ENCODE peak calls at places on chromosomes 13 and 19, in seven cellular contexts. X is GM23248, C is endothelial cell of umbilical vein, N is K562, Q is fibroblast of lung, V is PC-3, U is IMR-90. I is an unnamed sample.

GRCh38 chr13:114151565-114152284 is 19.3 kb upstream of the RASA3 start:
- DNase-seq in X (peak), C (no peak), N (no peak), Q (peak), V (peak), U (no peak), I (no peak)

GRCh38 chr13:73060251-73061160 is 1.7 kb downstream of the KLF5 start:
- DNase-seq in X (peak), C (peak), N (peak), Q (peak), V (peak), U (peak), I (peak)

GRCh38 chr13:31038834-31039552 is 106.5 kb downstream of the TEX26 start:
- DNase-seq in X (peak), C (no peak), N (no peak), Q (peak), V (peak), U (peak), I (no peak)

GRCh38 chr19:35513231-35513974 is at the start of gene DMKN:
- DNase-seq in X (peak), C (no peak), N (peak), Q (peak), V (peak), U (peak), I (peak)

GRCh38 chr19:35040826-35041547 is 534 bp upstream of the HPN start:
- DNase-seq in X (no peak), C (peak), N (peak), Q (no peak), V (no peak), U (no peak), I (no peak)

GRCh38 chr13:30900952-30901749 is 4.9 kb upstream of the MEDAG start:
- DNase-seq in X (peak), C (no peak), N (no peak), Q (no peak), V (no peak), U (no peak), I (no peak)

GRCh38 chr13:42266464-42266863 is 5.5 kb upstream of the AKAP11 start:
- DNase-seq in X (peak), C (peak), N (no peak), Q (peak), V (peak), U (peak), I (peak)

GRCh38 chr13:52070929-52071523 is 46.5 kb downstream of the UTP14C start:
- DNase-seq in X (peak), C (peak), N (peak), Q (peak), V (no peak), U (peak), I (peak)

GRCh38 chr19:11152318-11153062 is 3.1 kb downstream of the SPC24 start:
- DNase-seq in X (peak), C (peak), N (no peak), Q (peak), V (peak), U (peak), I (peak)

GRCh38 chr19:34838753-34839431 is 65.9 kb upstream of the ZNF599 start:
- DNase-seq in X (peak), C (peak), N (no peak), Q (no peak), V (no peak), U (no peak), I (no peak)

GRCh38 chr13:111282997-111283396 is 37.4 kb upstream of the TEX29 start:
- DNase-seq in X (no peak), C (no peak), N (no peak), Q (no peak), V (no peak), U (no peak), I (no peak)

GRCh38 chr19:20247016-20247683 is 80.1 kb downstream of the ZNF486 start:
- DNase-seq in X (peak), C (no peak), N (no peak), Q (peak), V (peak), U (no peak), I (peak)

GRCh38 chr13:72113070-72113469 is 246.1 kb upstream of the DACH1 start:
- DNase-seq in X (no peak), C (no peak), N (no peak), Q (no peak), V (no peak), U (no peak), I (no peak)

GRCh38 chr19:50496189-50497029 is 14.6 kb downstream of the JOSD2 start:
- DNase-seq in X (no peak), C (no peak), N (no peak), Q (no peak), V (no peak), U (no peak), I (no peak)

GRCh38 chr13:90906554-90906953 is 440.9 kb upstream of the MIR17HG start:
- DNase-seq in X (no peak), C (no peak), N (no peak), Q (no peak), V (no peak), U (no peak), I (no peak)

GRCh38 chr19:50486823-50487515 is 10.3 kb upstream of the GARIN5A start:
- DNase-seq in X (peak), C (peak), N (peak), Q (peak), V (peak), U (peak), I (no peak)

GRCh38 chr19:4986471-4986888 is 17.6 kb downstream of the KDM4B start:
- DNase-seq in X (no peak), C (no peak), N (no peak), Q (no peak), V (no peak), U (no peak), I (no peak)

GRCh38 chr19:33303791-33304759 is 1.7 kb upstream of the CEBPA start:
- DNase-seq in X (peak), C (no peak), N (peak), Q (no peak), V (no peak), U (no peak), I (no peak)

GRCh38 chr13:71240906-71241305 is 626.1 kb downstream of the DACH1 start:
- DNase-seq in X (no peak), C (peak), N (no peak), Q (peak), V (peak), U (no peak), I (peak)

GRCh38 chr13:77329133-77330008 is 2.5 kb upstream of the MYCBP2 start:
- DNase-seq in X (peak), C (peak), N (peak), Q (peak), V (peak), U (peak), I (peak)

GRCh38 chr19:36265856-36266374 is 51.0 kb downstream of the ZNF146 start:
- DNase-seq in X (no peak), C (no peak), N (no peak), Q (no peak), V (no peak), U (no peak), I (no peak)

GRCh38 chr19:12937243-12938053 is 961 bp upstream of the CALR start:
- DNase-seq in X (peak), C (peak), N (no peak), Q (no peak), V (peak), U (no peak), I (no peak)

GRCh38 chr19:44712864-44713515 is 14.0 kb downstream of the CEACAM16 start:
- DNase-seq in X (peak), C (no peak), N (no peak), Q (no peak), V (no peak), U (no peak), I (no peak)
- H3K4me3 ChIP-seq in X (no peak), C (no peak), N (no peak), Q (no peak), V (no peak), U (no peak), I (no peak)

DNA sequence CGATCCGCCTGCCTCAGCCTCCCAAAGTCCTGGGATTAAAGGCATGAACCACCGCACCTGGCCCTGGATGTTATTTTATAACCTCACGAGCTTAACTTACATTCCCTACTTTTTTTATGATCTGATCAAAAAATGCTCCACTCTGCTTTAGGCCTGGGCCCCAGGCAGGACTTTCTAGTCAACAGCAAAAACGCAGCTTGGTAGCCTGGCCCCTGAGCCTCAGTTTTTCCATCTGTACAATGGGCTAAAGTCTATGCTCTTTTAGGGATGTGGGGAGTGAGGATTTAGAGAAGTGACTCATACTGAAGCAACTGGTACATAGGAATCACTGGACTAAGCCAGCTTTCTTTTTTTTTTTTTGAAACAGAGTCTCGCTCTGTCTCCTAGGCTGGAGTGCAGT is 11.9 kb upstream of the PIK3R2 start:
- DNase-seq in X (peak), C (no peak), N (no peak), Q (no peak), V (no peak), U (no peak), I (no peak)
- H3K9ac ChIP-seq in X (no peak), C (no peak), N (no peak), Q (no peak), V (no peak), U (no peak), I (no peak)

DNA sequence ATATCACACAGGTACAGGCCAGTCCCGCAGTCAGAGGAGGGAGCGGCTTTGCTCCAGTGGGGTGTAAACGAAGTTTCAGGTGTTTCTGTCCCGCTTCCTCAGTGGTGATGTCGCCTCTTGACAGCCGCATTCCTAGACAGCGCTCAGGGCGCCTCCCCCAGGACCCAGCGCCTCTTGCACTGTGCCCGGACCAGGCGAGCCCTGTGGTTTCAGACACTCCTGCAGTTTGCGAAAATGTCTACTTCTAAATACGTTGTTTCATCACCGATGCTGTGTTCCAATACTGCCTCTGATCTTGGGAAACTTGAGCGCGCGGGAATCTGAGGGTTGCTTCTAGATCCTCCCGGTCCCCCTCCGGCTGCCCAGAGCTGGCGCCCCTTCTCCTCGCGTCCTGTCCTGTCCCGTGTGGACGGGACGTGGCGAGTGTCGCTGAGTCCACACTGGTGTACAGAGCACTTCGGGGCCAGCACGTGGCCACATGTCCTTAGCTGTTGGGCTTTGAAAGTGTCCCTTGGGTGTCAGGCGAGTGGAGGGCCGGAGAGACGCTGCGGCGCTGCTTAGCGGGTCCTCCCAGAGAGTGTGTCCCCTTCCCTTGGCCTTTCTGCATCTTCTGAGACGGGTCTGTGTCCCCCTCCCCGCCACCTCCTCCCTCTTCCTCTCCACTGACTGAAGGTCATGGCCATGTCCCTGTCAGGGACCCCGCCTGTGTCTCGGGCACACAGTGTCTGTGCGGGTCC is 14.6 kb upstream of the RPS15 start:
- DNase-seq in X (no peak), C (no peak), N (no peak), Q (no peak), V (no peak), U (no peak), I (no peak)
- H3K4me3 ChIP-seq in X (no peak), C (no peak), N (no peak), Q (no peak), V (no peak), U (no peak), I (no peak)

DNA sequence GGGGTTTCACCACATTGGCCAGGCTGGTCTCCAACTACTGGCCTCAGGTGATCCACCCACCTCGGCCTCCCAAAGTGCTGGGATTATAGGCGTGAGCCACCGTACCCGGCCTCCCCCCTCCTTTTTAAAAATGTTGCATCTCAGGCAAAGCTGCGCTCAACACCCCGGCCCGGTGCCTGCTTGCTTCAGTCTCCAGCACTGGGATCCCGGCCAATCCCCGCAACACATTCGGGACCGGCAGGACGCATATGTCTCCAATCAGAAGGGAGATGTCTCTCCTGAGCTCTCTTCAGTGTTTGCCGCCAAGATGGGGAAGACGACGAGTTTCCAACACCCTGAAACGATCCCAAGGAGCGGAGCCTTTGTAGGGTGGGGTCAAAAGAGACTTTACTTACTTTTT is 16.1 kb downstream of the GNG7 start:
- DNase-seq in X (no peak), C (no peak), N (no peak), Q (no peak), V (no peak), U (no peak), I (no peak)
- H3K9ac ChIP-seq in X (no peak), C (no peak), N (no peak), Q (no peak), V (no peak), U (no peak), I (no peak)

GRCh38 chr19:1310853-1311180 is 25.1 kb downstream of the EFNA2 start:
- DNase-seq in X (no peak), C (no peak), N (no peak), Q (no peak), V (no peak), U (no peak), I (no peak)
- H3K4me3 ChIP-seq in X (no peak), C (no peak), N (no peak), Q (no peak), V (no peak), U (no peak), I (no peak)

DNA sequence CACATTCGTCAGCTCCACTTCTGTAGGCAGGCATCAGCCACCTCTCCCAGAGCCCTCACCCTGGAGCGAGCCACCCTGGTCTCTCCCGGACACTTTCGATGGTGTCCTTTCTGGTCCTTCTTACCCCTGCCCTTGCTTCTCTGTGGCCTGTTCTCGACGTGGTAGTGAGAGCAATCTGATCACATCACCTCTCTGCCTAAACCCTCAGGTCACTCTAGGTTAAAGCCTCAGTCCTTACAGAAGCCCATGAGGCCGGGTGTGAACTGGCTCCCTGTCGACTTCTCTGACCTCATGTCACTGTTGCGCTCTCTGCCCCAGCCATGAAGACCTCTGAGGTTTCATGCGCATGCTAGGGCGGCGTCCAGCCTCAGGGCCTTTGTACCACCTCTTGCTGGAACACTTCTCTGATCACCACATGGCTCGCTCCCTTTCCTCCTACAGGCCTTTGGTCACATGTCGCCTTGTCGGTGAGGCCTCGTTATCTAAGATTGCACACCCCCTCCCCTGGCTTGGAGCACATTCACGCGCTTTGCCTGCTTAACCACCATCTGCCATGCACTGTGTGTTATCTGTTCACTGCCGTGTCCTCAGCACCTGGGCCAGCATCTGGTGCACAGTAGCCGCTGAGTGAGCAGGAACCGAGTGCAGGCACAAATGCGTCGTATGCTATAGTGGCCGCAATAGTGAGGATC is 101.5 kb downstream of the DPF1 start:
- DNase-seq in X (no peak), C (no peak), N (peak), Q (no peak), V (no peak), U (no peak), I (no peak)
- H3K9ac ChIP-seq in X (no peak), C (no peak), N (peak), Q (no peak), V (no peak), U (no peak), I (no peak)

GRCh38 chr19:6014551-6015135 is 36.7 kb upstream of the RANBP3 start:
- DNase-seq in X (no peak), C (no peak), N (no peak), Q (no peak), V (no peak), U (no peak), I (no peak)

GRCh38 chr19:6017576-6017975 is 39.6 kb upstream of the RANBP3 start:
- DNase-seq in X (no peak), C (no peak), N (no peak), Q (no peak), V (no peak), U (no peak), I (no peak)

GRCh38 chr19:6018786-6019185 is 40.8 kb upstream of the RANBP3 start:
- DNase-seq in X (no peak), C (no peak), N (peak), Q (no peak), V (no peak), U (no peak), I (no peak)

GRCh38 chr19:6012416-6013170 is 34.7 kb upstream of the RANBP3 start:
- DNase-seq in X (no peak), C (no peak), N (no peak), Q (no peak), V (no peak), U (no peak), I (no peak)

GRCh38 chr19:6015841-6016545 is 38.1 kb upstream of the RANBP3 start:
- DNase-seq in X (no peak), C (no peak), N (no peak), Q (no peak), V (no peak), U (no peak), I (no peak)
- H3K4me3 ChIP-seq in X (no peak), C (no peak), N (no peak), Q (no peak), V (no peak), U (no peak), I (no peak)

DNA sequence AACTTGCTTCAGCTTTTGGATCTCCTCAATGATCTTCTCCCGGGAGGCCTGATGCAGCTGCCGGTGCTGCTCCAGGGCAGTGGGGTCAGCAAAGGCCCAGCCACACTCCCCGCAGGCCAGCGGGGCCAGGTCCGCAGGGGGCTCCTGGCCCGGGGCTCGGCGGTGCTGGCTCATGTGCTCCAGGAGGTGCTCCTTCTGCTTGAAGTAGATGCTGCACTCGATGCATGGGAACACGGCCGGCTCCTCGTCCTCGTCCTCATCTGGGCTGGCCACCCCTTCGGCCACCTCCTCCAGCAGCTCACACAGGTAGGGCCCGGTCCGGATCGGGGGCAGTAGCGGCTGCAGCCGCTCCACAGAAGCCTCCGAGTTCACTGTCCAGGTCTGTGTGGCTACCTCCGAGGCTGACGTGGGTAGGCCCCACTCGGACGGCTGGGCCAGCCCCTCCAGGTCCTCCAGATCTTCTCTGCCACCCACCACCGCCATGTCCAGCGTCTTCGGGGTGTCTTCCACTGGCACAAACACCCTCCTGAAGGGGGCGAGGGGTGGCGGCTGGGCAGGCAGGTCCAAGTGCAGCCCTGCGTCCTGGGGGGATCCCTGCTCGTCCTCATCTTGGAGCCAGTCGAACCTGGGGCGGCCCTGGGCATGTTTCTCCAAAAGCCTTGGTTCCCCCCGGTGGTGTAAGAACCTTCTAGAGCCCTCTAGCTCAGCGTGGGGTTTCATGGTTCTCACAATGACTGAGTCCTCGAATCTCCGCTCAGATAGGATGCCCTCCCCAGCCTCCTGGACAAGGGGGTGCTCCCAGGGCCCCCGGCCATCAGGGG is 9.7 kb downstream of the WIZ start:
- DNase-seq in X (no peak), C (no peak), N (no peak), Q (no peak), V (no peak), U (no peak), I (no peak)
- H3K9ac ChIP-seq in X (no peak), C (no peak), N (peak), Q (no peak), V (no peak), U (no peak), I (no peak)

GRCh38 chr13:109273326-109273751 is 513.0 kb downstream of the IRS2 start:
- DNase-seq in X (peak), C (peak), N (no peak), Q (peak), V (peak), U (peak), I (no peak)
- H3K4me3 ChIP-seq in X (peak), C (no peak), N (no peak), Q (no peak), V (no peak), U (no peak), I (peak)

DNA sequence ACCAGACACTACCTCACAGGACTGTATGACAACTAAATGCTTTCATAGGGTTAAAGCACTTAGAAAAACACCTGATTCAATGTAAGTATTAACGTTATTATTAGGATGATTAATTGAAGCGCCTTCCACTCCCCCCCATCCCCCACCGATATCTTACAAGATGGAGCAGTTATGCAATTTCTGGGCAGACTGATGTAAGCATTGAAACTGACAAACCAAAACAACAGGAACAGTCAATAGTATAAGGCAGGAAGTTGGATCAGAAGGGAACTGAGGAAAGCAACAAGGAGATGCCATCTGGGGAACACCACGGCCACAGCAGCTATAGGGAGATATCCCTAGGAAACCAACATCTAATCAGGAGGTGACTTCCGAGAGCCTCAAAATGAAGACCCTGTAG is 3.8 kb downstream of the LCP1 start:
- DNase-seq in X (no peak), C (no peak), N (no peak), Q (no peak), V (no peak), U (no peak), I (no peak)
- H3K9ac ChIP-seq in X (no peak), C (no peak), N (no peak), Q (no peak), V (no peak), U (no peak), I (no peak)

I was measured in adipocyte.